ENCODE peak calls at places on chromosomes 6 and 20, in eight cellular contexts. J is neuronal stem cell, N is IMR-90, S is fibroblast of lung, V is iPS DF 6.9, E is OCI-LY7, T is upper lobe of right lung, F is SJSA1. M is an unnamed sample. For H3K4me1, the result is how much of the 10 kb centered on the place peaks cover.

GRCh38 chr6:168017629-168018028 is 20.2 kb downstream of the KIF25 start:
- DNase-seq in J (no peak), N (no peak), S (peak), V (no peak), E (no peak), T (no peak), F (no peak), M (no peak)

GRCh38 chr6:113184291-113184690 is 672.9 kb upstream of the MARCKS start:
- DNase-seq in J (no peak), N (peak), S (peak), V (no peak), E (no peak), T (no peak), F (peak), M (no peak)

GRCh38 chr20:9927224-9927623 is 88.3 kb upstream of the PAK5 start:
- DNase-seq in J (no peak), N (no peak), S (no peak), V (no peak), E (no peak), T (no peak), F (no peak), M (no peak)

GRCh38 chr6:29499704-29500103 is 11.9 kb upstream of the MAS1L start:
- DNase-seq in J (no peak), N (no peak), S (no peak), V (no peak), E (no peak), T (no peak), F (no peak), M (no peak)

GRCh38 chr20:32902456-32903420 is 44.0 kb downstream of the EFCAB8 start:
- DNase-seq in J (peak), N (peak), S (peak), V (no peak), E (peak), T (peak), F (peak), M (peak)

GRCh38 chr20:59776626-59777320 is 156.7 kb downstream of the SYCP2 start:
- DNase-seq in J (no peak), N (no peak), S (no peak), V (no peak), E (no peak), T (no peak), F (no peak), M (no peak)

GRCh38 chr6:132972971-132973370 is 158.6 kb downstream of the RPS12 start:
- DNase-seq in J (no peak), N (no peak), S (no peak), V (no peak), E (no peak), T (no peak), F (no peak), M (no peak)

GRCh38 chr6:18491303-18492090 is 104.3 kb downstream of the RNF144B start:
- DNase-seq in J (no peak), N (no peak), S (no peak), V (no peak), E (no peak), T (no peak), F (peak), M (no peak)

GRCh38 chr20:35306931-35307517 is 14.8 kb upstream of the FAM83C start:
- DNase-seq in J (peak), N (peak), S (peak), V (peak), E (peak), T (no peak), F (peak), M (no peak)

GRCh38 chr6:136069119-136069518 is 181.0 kb downstream of the MTFR2 start:
- DNase-seq in J (no peak), N (peak), S (peak), V (no peak), E (no peak), T (no peak), F (no peak), M (no peak)

GRCh38 chr20:49635171-49635570 is 67.2 kb upstream of the PTGIS start:
- DNase-seq in J (no peak), N (no peak), S (peak), V (no peak), E (peak), T (no peak), F (no peak), M (no peak)

GRCh38 chr6:105592329-105592728 is 189.4 kb upstream of the PREP start:
- DNase-seq in J (no peak), N (peak), S (peak), V (no peak), E (no peak), T (no peak), F (no peak), M (no peak)

GRCh38 chr6:75892384-75892783 is 143.3 kb downstream of the MYO6 start:
- DNase-seq in J (no peak), N (no peak), S (no peak), V (no peak), E (no peak), T (no peak), F (no peak), M (no peak)

DNA sequence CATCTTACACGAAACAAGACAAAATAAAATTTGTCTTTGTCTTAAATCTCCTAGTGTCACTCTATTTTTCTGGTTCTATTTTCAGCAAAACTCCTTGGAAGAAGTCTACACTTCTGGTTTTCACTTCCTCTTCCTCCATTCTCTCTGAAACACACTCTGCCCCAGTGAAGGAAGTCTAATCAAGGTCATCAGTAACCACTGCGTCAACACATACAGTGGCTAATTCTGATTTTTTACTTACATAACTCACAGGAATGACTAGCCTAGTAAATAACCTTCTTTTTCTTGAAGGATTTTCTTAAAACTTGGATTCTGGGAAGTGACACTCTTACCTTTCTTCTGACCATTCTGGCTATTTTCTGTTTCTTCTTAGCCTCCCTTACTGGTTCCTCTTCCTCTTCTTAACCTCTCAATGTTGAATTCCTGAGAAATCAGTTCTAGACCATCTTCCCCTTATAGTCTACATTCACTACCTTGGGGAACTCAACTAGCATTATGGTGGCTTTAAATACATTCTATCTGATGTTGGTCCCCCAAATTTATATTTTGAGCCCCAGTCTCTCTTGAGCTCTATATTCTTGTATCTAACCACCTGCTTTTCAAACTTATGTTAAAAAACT is 37.5 kb downstream of the AIG1 start:
- DNase-seq in J (no peak), N (no peak), S (no peak), V (no peak), E (peak), T (no peak), F (no peak), M (no peak)
- H3K4me3 ChIP-seq in J (no peak), N (no peak), S (no peak), V (no peak), E (no peak), T (no peak), F (no peak), M (no peak)

GRCh38 chr6:151027936-151028838 is 162.7 kb downstream of the MTHFD1L start:
- DNase-seq in J (no peak), N (no peak), S (no peak), V (no peak), E (no peak), T (no peak), F (no peak), M (no peak)

GRCh38 chr6:151027295-151027747 is 161.8 kb downstream of the MTHFD1L start:
- DNase-seq in J (no peak), N (no peak), S (no peak), V (no peak), E (no peak), T (no peak), F (no peak), M (no peak)

GRCh38 chr6:151024597-151024996 is 159.1 kb downstream of the MTHFD1L start:
- DNase-seq in J (no peak), N (no peak), S (no peak), V (no peak), E (no peak), T (no peak), F (no peak), M (no peak)

GRCh38 chr6:151025076-151025475 is 159.6 kb downstream of the MTHFD1L start:
- DNase-seq in J (no peak), N (no peak), S (no peak), V (no peak), E (no peak), T (no peak), F (no peak), M (no peak)

GRCh38 chr6:151026021-151026663 is 160.6 kb downstream of the MTHFD1L start:
- DNase-seq in J (no peak), N (no peak), S (no peak), V (no peak), E (no peak), T (no peak), F (no peak), M (no peak)
- H3K27ac ChIP-seq in J (no peak), N (no peak), S (no peak), V (no peak), E (no peak), T (no peak), F (no peak), M (no peak)

GRCh38 chr6:13355969-13356368 is 27.6 kb upstream of the TBC1D7 start:
- DNase-seq in J (no peak), N (peak), S (no peak), V (no peak), E (peak), T (no peak), F (no peak), M (peak)
- H3K4me1 ChIP-seq in J (under half), N (under half), S (under half), V (under half), E (half or more), T (under half), F (half or more), M (under half)

GRCh38 chr6:127482318-127482717 is 23.1 kb upstream of the KIAA0408 start:
- DNase-seq in J (no peak), N (no peak), S (no peak), V (no peak), E (no peak), T (no peak), F (no peak), M (no peak)

GRCh38 chr6:127484207-127484858 is 25.1 kb upstream of the KIAA0408 start:
- DNase-seq in J (no peak), N (peak), S (peak), V (no peak), E (peak), T (no peak), F (peak), M (no peak)

GRCh38 chr6:127481628-127482027 is 22.4 kb upstream of the KIAA0408 start:
- DNase-seq in J (no peak), N (peak), S (peak), V (no peak), E (no peak), T (no peak), F (peak), M (no peak)

GRCh38 chr6:127481081-127481480 is 21.9 kb upstream of the KIAA0408 start:
- DNase-seq in J (no peak), N (peak), S (no peak), V (no peak), E (no peak), T (no peak), F (peak), M (no peak)

DNA sequence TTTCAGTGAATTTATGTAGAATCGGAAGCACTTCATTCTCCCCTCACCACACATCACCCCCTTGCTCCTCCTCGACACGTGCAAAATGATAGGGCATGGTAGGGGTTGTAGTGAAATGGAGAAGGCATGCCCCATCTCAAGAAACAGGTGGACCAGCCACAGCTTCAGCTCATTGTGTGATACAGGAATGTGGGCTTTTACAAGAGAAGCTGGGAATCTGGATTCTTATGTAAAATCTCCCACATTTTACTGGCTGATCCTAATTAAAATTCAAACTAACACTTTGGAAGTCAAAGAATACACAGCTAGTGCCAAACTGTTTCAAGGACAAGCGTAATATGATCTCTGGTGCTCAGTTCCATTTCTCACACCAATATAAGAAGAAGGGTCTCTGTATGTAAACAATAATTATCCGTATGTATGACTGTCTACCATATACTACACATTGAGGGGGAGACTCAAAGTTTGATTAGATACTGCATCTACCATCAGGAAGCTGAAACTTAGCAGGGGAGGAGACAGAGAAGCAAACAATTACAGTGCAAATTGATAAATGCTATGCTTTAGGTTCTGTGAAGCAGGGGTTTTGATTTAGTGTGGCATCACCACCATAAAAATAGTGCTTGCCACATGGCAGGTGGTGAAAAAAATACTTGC is 24.3 kb upstream of the KIAA0408 start:
- DNase-seq in J (no peak), N (no peak), S (no peak), V (peak), E (no peak), T (no peak), F (no peak), M (no peak)
- H3K4me3 ChIP-seq in J (no peak), N (no peak), S (peak), V (no peak), E (no peak), T (peak), F (peak), M (peak)

GRCh38 chr6:52306972-52307849 is 22.7 kb upstream of the MCM3 start:
- DNase-seq in J (no peak), N (no peak), S (no peak), V (no peak), E (no peak), T (peak), F (no peak), M (no peak)

GRCh38 chr6:52303178-52303577 is 18.6 kb upstream of the MCM3 start:
- DNase-seq in J (no peak), N (no peak), S (no peak), V (no peak), E (no peak), T (no peak), F (no peak), M (no peak)

GRCh38 chr6:52305385-52305784 is 20.8 kb upstream of the MCM3 start:
- DNase-seq in J (no peak), N (no peak), S (no peak), V (no peak), E (no peak), T (no peak), F (no peak), M (no peak)

GRCh38 chr6:52305948-52306767 is 21.6 kb upstream of the MCM3 start:
- DNase-seq in J (no peak), N (no peak), S (no peak), V (no peak), E (peak), T (no peak), F (no peak), M (peak)

DNA sequence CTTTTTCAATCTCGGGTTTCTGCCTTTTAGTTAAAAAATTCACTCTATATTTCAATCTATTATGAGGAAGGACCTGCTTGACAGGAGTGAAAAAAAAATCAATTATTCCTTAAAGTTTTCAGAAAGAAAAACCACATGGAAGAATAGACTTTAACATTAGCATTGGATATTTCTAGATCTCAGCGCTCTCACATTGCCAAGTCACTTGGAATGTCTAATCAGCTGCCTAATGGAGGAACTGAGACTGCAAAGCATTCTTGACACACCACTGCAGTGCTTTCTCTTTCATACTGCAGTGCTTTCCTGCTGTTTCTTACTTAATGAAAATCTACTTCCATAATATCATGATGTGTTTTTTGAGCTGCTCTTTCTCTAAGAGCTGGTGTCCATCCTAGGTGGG is 20.4 kb upstream of the MCM3 start:
- DNase-seq in J (no peak), N (peak), S (peak), V (no peak), E (peak), T (no peak), F (no peak), M (no peak)
- H3K27ac ChIP-seq in J (no peak), N (no peak), S (peak), V (no peak), E (peak), T (peak), F (no peak), M (peak)

DNA sequence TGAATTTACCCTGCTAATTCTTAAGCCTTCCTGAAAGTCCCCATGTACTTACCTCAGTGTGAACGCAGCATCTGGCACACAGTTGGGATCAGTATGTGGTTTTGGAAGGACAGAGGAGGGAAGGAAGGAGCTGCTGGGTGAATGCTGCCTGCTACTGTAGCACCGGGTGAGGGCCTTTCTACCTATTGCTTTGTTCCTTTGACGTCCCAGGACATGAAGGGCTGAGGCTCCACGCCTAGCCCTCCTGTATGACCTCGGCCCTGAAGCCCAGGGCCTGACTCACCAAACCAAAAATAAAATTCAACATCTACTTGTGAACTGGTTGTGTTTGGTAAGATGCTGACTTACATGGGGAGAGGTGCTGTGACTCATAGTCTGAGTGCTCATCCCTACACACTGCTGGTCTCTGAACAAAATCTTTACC is 51.1 kb downstream of the ARID1B start:
- DNase-seq in J (no peak), N (peak), S (peak), V (no peak), E (no peak), T (no peak), F (peak), M (no peak)
- H3K4me1 ChIP-seq in J (under half), N (under half), S (under half), V (under half), E (under half), T (half or more), F (under half), M (under half)

GRCh38 chr6:139856562-139856961 is 482.1 kb upstream of the CITED2 start:
- DNase-seq in J (no peak), N (no peak), S (no peak), V (no peak), E (no peak), T (no peak), F (no peak), M (no peak)

GRCh38 chr6:139860193-139860592 is 485.7 kb upstream of the CITED2 start:
- DNase-seq in J (no peak), N (no peak), S (no peak), V (no peak), E (no peak), T (no peak), F (peak), M (no peak)

GRCh38 chr6:139855741-139856206 is 481.3 kb upstream of the CITED2 start:
- DNase-seq in J (no peak), N (peak), S (no peak), V (no peak), E (no peak), T (no peak), F (peak), M (no peak)

GRCh38 chr6:139857143-139857542 is 482.7 kb upstream of the CITED2 start:
- DNase-seq in J (no peak), N (no peak), S (no peak), V (no peak), E (no peak), T (no peak), F (no peak), M (no peak)

GRCh38 chr6:139858444-139858843 is 484.0 kb upstream of the CITED2 start:
- DNase-seq in J (no peak), N (no peak), S (no peak), V (no peak), E (no peak), T (no peak), F (no peak), M (no peak)
- H3K4me3 ChIP-seq in J (no peak), N (no peak), S (no peak), V (no peak), E (no peak), T (no peak), F (no peak), M (no peak)

GRCh38 chr6:12276332-12276943 is 13.7 kb upstream of the EDN1 start:
- DNase-seq in J (no peak), N (no peak), S (no peak), V (no peak), E (no peak), T (no peak), F (no peak), M (no peak)
- H3K27ac ChIP-seq in J (no peak), N (no peak), S (no peak), V (no peak), E (no peak), T (no peak), F (no peak), M (no peak)

GRCh38 chr6:33624856-33625255 is 3.7 kb downstream of the ITPR3 start:
- DNase-seq in J (no peak), N (no peak), S (no peak), V (no peak), E (no peak), T (no peak), F (no peak), M (no peak)
- H3K4me1 ChIP-seq in J (under half), N (under half), S (under half), V (under half), E (half or more), T (under half), F (under half), M (under half)

GRCh38 chr20:19522080-19522801 is 235.8 kb upstream of the RIN2 start:
- DNase-seq in J (no peak), N (no peak), S (no peak), V (no peak), E (no peak), T (no peak), F (no peak), M (peak)

GRCh38 chr20:19520261-19520660 is 237.8 kb upstream of the RIN2 start:
- DNase-seq in J (no peak), N (no peak), S (no peak), V (no peak), E (no peak), T (no peak), F (no peak), M (no peak)

GRCh38 chr20:19519461-19519860 is 238.6 kb upstream of the RIN2 start:
- DNase-seq in J (no peak), N (no peak), S (no peak), V (no peak), E (no peak), T (no peak), F (no peak), M (no peak)

GRCh38 chr20:19524691-19525090 is 233.4 kb upstream of the RIN2 start:
- DNase-seq in J (no peak), N (no peak), S (no peak), V (no peak), E (no peak), T (no peak), F (no peak), M (no peak)

DNA sequence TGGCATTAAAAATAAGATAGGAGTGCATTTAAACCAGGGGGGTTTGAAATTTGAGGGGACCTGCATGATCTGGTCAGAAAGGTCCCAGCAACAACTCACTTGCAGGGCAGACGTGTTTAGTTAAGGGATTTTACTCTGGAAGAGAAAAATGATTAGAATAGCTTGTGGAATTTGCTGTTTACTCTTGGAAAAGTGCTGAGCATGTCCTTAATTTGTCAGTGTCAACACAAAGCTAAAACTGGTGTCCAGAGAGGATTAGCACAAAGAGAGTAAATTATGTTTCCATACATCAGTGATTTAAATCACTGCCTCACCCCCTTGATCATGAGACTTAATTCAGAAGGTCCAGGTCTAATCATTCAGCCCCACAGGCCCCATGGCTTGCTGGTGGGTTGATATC is 234.9 kb upstream of the RIN2 start:
- DNase-seq in J (no peak), N (no peak), S (no peak), V (no peak), E (no peak), T (no peak), F (no peak), M (no peak)
- H3K4me3 ChIP-seq in J (no peak), N (no peak), S (no peak), V (no peak), E (no peak), T (no peak), F (no peak), M (no peak)

M was measured in naive thymus-derived CD4-positive, alpha-beta T cell.